ENCODE peak calls at places on chromosomes 7 and 10, in seven cellular contexts. One of them, this sample, is unnamed.

GRCh38 chr10:14648936-14649335 is 125.8 kb downstream of the FAM107B start:
- DNase-seq in right lobe of liver: no peak
- DNase-seq in stimulated activated CD8-positive, alpha-beta memory T cell treated with anti-CD3 and anti-CD28 coated beads, Interleukin-12 subunit alpha, Interleukin-12 subunit beta, amount 100 ng/mL, for 1 hour: no peak
- DNase-seq in astrocyte of the spinal cord: no peak
- DNase-seq in germinal center: no peak
- DNase-seq in GM04503: no peak
- DNase-seq in activated naive CD4-positive, alpha-beta T cell treated with anti-CD3 and anti-CD28 coated beads, Interleukin-2, amount 10 ng/mL, durations not matched to agents 7 days and 5 days: no peak
- DNase-seq in this sample: no peak

GRCh38 chr7:115300228-115300870 is 378.5 kb downstream of the MDFIC start:
- DNase-seq in stimulated activated CD8-positive, alpha-beta memory T cell treated with anti-CD3 and anti-CD28 coated beads, Interleukin-12 subunit alpha, Interleukin-12 subunit beta, amount 100 ng/mL, for 1 hour: no peak
- DNase-seq in GM04503: peak
- DNase-seq in right lobe of liver: no peak
- DNase-seq in germinal center: no peak
- DNase-seq in astrocyte of the spinal cord: no peak
- DNase-seq in activated naive CD4-positive, alpha-beta T cell treated with anti-CD3 and anti-CD28 coated beads, Interleukin-2, amount 10 ng/mL, durations not matched to agents 7 days and 5 days: no peak
- DNase-seq in this sample: peak

GRCh38 chr10:72525277-72525676 is 100.6 kb downstream of the MICU1 start:
- DNase-seq in astrocyte of the spinal cord: no peak
- DNase-seq in germinal center: no peak
- DNase-seq in activated naive CD4-positive, alpha-beta T cell treated with anti-CD3 and anti-CD28 coated beads, Interleukin-2, amount 10 ng/mL, durations not matched to agents 7 days and 5 days: no peak
- DNase-seq in right lobe of liver: no peak
- DNase-seq in GM04503: no peak
- DNase-seq in stimulated activated CD8-positive, alpha-beta memory T cell treated with anti-CD3 and anti-CD28 coated beads, Interleukin-12 subunit alpha, Interleukin-12 subunit beta, amount 100 ng/mL, for 1 hour: no peak
- DNase-seq in this sample: no peak

GRCh38 chr10:59905735-59906416 is 480 bp downstream of the CCDC6 start:
- DNase-seq in astrocyte of the spinal cord: no peak
- DNase-seq in activated naive CD4-positive, alpha-beta T cell treated with anti-CD3 and anti-CD28 coated beads, Interleukin-2, amount 10 ng/mL, durations not matched to agents 7 days and 5 days: peak
- DNase-seq in right lobe of liver: peak
- DNase-seq in stimulated activated CD8-positive, alpha-beta memory T cell treated with anti-CD3 and anti-CD28 coated beads, Interleukin-12 subunit alpha, Interleukin-12 subunit beta, amount 100 ng/mL, for 1 hour: no peak
- DNase-seq in germinal center: peak
- DNase-seq in GM04503: no peak
- DNase-seq in this sample: no peak

GRCh38 chr7:34453150-34453549 is 204.9 kb upstream of the NPSR1 start:
- DNase-seq in GM04503: peak
- DNase-seq in astrocyte of the spinal cord: peak
- DNase-seq in stimulated activated CD8-positive, alpha-beta memory T cell treated with anti-CD3 and anti-CD28 coated beads, Interleukin-12 subunit alpha, Interleukin-12 subunit beta, amount 100 ng/mL, for 1 hour: no peak
- DNase-seq in right lobe of liver: no peak
- DNase-seq in germinal center: no peak
- DNase-seq in activated naive CD4-positive, alpha-beta T cell treated with anti-CD3 and anti-CD28 coated beads, Interleukin-2, amount 10 ng/mL, durations not matched to agents 7 days and 5 days: no peak
- DNase-seq in this sample: no peak

GRCh38 chr7:46855851-46856250 is 726.1 kb downstream of the TNS3 start:
- DNase-seq in activated naive CD4-positive, alpha-beta T cell treated with anti-CD3 and anti-CD28 coated beads, Interleukin-2, amount 10 ng/mL, durations not matched to agents 7 days and 5 days: no peak
- DNase-seq in astrocyte of the spinal cord: no peak
- DNase-seq in right lobe of liver: no peak
- DNase-seq in germinal center: no peak
- DNase-seq in GM04503: no peak
- DNase-seq in stimulated activated CD8-positive, alpha-beta memory T cell treated with anti-CD3 and anti-CD28 coated beads, Interleukin-12 subunit alpha, Interleukin-12 subunit beta, amount 100 ng/mL, for 1 hour: no peak
- DNase-seq in this sample: no peak

GRCh38 chr10:119309423-119309770 is 102.0 kb downstream of the GRK5 start:
- DNase-seq in GM04503: no peak
- DNase-seq in astrocyte of the spinal cord: no peak
- DNase-seq in stimulated activated CD8-positive, alpha-beta memory T cell treated with anti-CD3 and anti-CD28 coated beads, Interleukin-12 subunit alpha, Interleukin-12 subunit beta, amount 100 ng/mL, for 1 hour: no peak
- DNase-seq in germinal center: peak
- DNase-seq in activated naive CD4-positive, alpha-beta T cell treated with anti-CD3 and anti-CD28 coated beads, Interleukin-2, amount 10 ng/mL, durations not matched to agents 7 days and 5 days: no peak
- DNase-seq in right lobe of liver: no peak
- DNase-seq in this sample: no peak

GRCh38 chr7:25359471-25360059 is 131.3 kb upstream of the NPVF start:
- DNase-seq in activated naive CD4-positive, alpha-beta T cell treated with anti-CD3 and anti-CD28 coated beads, Interleukin-2, amount 10 ng/mL, durations not matched to agents 7 days and 5 days: no peak
- DNase-seq in astrocyte of the spinal cord: peak
- DNase-seq in germinal center: no peak
- DNase-seq in right lobe of liver: no peak
- DNase-seq in stimulated activated CD8-positive, alpha-beta memory T cell treated with anti-CD3 and anti-CD28 coated beads, Interleukin-12 subunit alpha, Interleukin-12 subunit beta, amount 100 ng/mL, for 1 hour: no peak
- DNase-seq in GM04503: no peak
- DNase-seq in this sample: no peak

GRCh38 chr10:83253272-83253671 is 886.0 kb upstream of the GHITM start:
- DNase-seq in astrocyte of the spinal cord: no peak
- DNase-seq in GM04503: no peak
- DNase-seq in germinal center: no peak
- DNase-seq in right lobe of liver: no peak
- DNase-seq in activated naive CD4-positive, alpha-beta T cell treated with anti-CD3 and anti-CD28 coated beads, Interleukin-2, amount 10 ng/mL, durations not matched to agents 7 days and 5 days: no peak
- DNase-seq in stimulated activated CD8-positive, alpha-beta memory T cell treated with anti-CD3 and anti-CD28 coated beads, Interleukin-12 subunit alpha, Interleukin-12 subunit beta, amount 100 ng/mL, for 1 hour: no peak
- DNase-seq in this sample: no peak

GRCh38 chr7:141709749-141710148 is 1.6 kb downstream of the WEE2 start:
- DNase-seq in right lobe of liver: no peak
- DNase-seq in activated naive CD4-positive, alpha-beta T cell treated with anti-CD3 and anti-CD28 coated beads, Interleukin-2, amount 10 ng/mL, durations not matched to agents 7 days and 5 days: no peak
- DNase-seq in GM04503: no peak
- DNase-seq in astrocyte of the spinal cord: no peak
- DNase-seq in germinal center: no peak
- DNase-seq in stimulated activated CD8-positive, alpha-beta memory T cell treated with anti-CD3 and anti-CD28 coated beads, Interleukin-12 subunit alpha, Interleukin-12 subunit beta, amount 100 ng/mL, for 1 hour: no peak
- DNase-seq in this sample: no peak

GRCh38 chr7:30761214-30762156 is 9.6 kb downstream of the INMT start:
- DNase-seq in germinal center: no peak
- DNase-seq in stimulated activated CD8-positive, alpha-beta memory T cell treated with anti-CD3 and anti-CD28 coated beads, Interleukin-12 subunit alpha, Interleukin-12 subunit beta, amount 100 ng/mL, for 1 hour: no peak
- DNase-seq in GM04503: no peak
- DNase-seq in right lobe of liver: no peak
- DNase-seq in activated naive CD4-positive, alpha-beta T cell treated with anti-CD3 and anti-CD28 coated beads, Interleukin-2, amount 10 ng/mL, durations not matched to agents 7 days and 5 days: no peak
- DNase-seq in astrocyte of the spinal cord: no peak
- DNase-seq in this sample: no peak

GRCh38 chr7:117892821-117893220 is 19.6 kb upstream of the CTTNBP2 start:
- DNase-seq in stimulated activated CD8-positive, alpha-beta memory T cell treated with anti-CD3 and anti-CD28 coated beads, Interleukin-12 subunit alpha, Interleukin-12 subunit beta, amount 100 ng/mL, for 1 hour: no peak
- DNase-seq in astrocyte of the spinal cord: no peak
- DNase-seq in GM04503: no peak
- DNase-seq in germinal center: no peak
- DNase-seq in activated naive CD4-positive, alpha-beta T cell treated with anti-CD3 and anti-CD28 coated beads, Interleukin-2, amount 10 ng/mL, durations not matched to agents 7 days and 5 days: no peak
- DNase-seq in right lobe of liver: no peak
- DNase-seq in this sample: no peak

GRCh38 chr10:112775892-112776679 is 174.0 kb upstream of the TCF7L2 start:
- DNase-seq in stimulated activated CD8-positive, alpha-beta memory T cell treated with anti-CD3 and anti-CD28 coated beads, Interleukin-12 subunit alpha, Interleukin-12 subunit beta, amount 100 ng/mL, for 1 hour: no peak
- DNase-seq in germinal center: no peak
- DNase-seq in GM04503: no peak
- DNase-seq in right lobe of liver: no peak
- DNase-seq in astrocyte of the spinal cord: no peak
- DNase-seq in activated naive CD4-positive, alpha-beta T cell treated with anti-CD3 and anti-CD28 coated beads, Interleukin-2, amount 10 ng/mL, durations not matched to agents 7 days and 5 days: no peak
- DNase-seq in this sample: no peak

GRCh38 chr7:74187915-74188675 is 13.9 kb downstream of the EIF4H start:
- DNase-seq in stimulated activated CD8-positive, alpha-beta memory T cell treated with anti-CD3 and anti-CD28 coated beads, Interleukin-12 subunit alpha, Interleukin-12 subunit beta, amount 100 ng/mL, for 1 hour: no peak
- DNase-seq in activated naive CD4-positive, alpha-beta T cell treated with anti-CD3 and anti-CD28 coated beads, Interleukin-2, amount 10 ng/mL, durations not matched to agents 7 days and 5 days: no peak
- DNase-seq in germinal center: no peak
- DNase-seq in astrocyte of the spinal cord: peak
- DNase-seq in GM04503: peak
- DNase-seq in right lobe of liver: no peak
- DNase-seq in this sample: no peak

GRCh38 chr7:134887523-134887922 is 98.8 kb upstream of the AGBL3 start:
- DNase-seq in GM04503: no peak
- DNase-seq in activated naive CD4-positive, alpha-beta T cell treated with anti-CD3 and anti-CD28 coated beads, Interleukin-2, amount 10 ng/mL, durations not matched to agents 7 days and 5 days: no peak
- DNase-seq in astrocyte of the spinal cord: no peak
- DNase-seq in right lobe of liver: no peak
- DNase-seq in germinal center: no peak
- DNase-seq in stimulated activated CD8-positive, alpha-beta memory T cell treated with anti-CD3 and anti-CD28 coated beads, Interleukin-12 subunit alpha, Interleukin-12 subunit beta, amount 100 ng/mL, for 1 hour: no peak
- DNase-seq in this sample: no peak

GRCh38 chr10:4501306-4501705 is 324.7 kb upstream of the AKR1E2 start:
- DNase-seq in GM04503: no peak
- DNase-seq in right lobe of liver: no peak
- DNase-seq in germinal center: no peak
- DNase-seq in activated naive CD4-positive, alpha-beta T cell treated with anti-CD3 and anti-CD28 coated beads, Interleukin-2, amount 10 ng/mL, durations not matched to agents 7 days and 5 days: no peak
- DNase-seq in astrocyte of the spinal cord: peak
- DNase-seq in stimulated activated CD8-positive, alpha-beta memory T cell treated with anti-CD3 and anti-CD28 coated beads, Interleukin-12 subunit alpha, Interleukin-12 subunit beta, amount 100 ng/mL, for 1 hour: no peak
- DNase-seq in this sample: no peak

GRCh38 chr10:119409906-119410305 is 132.6 kb downstream of the RGS10 start:
- DNase-seq in astrocyte of the spinal cord: peak
- DNase-seq in right lobe of liver: peak
- DNase-seq in germinal center: no peak
- DNase-seq in stimulated activated CD8-positive, alpha-beta memory T cell treated with anti-CD3 and anti-CD28 coated beads, Interleukin-12 subunit alpha, Interleukin-12 subunit beta, amount 100 ng/mL, for 1 hour: no peak
- DNase-seq in GM04503: no peak
- DNase-seq in activated naive CD4-positive, alpha-beta T cell treated with anti-CD3 and anti-CD28 coated beads, Interleukin-2, amount 10 ng/mL, durations not matched to agents 7 days and 5 days: no peak
- DNase-seq in this sample: peak

GRCh38 chr10:84264611-84265141 is 19.8 kb downstream of the RGR start:
- DNase-seq in germinal center: peak
- DNase-seq in activated naive CD4-positive, alpha-beta T cell treated with anti-CD3 and anti-CD28 coated beads, Interleukin-2, amount 10 ng/mL, durations not matched to agents 7 days and 5 days: peak
- DNase-seq in right lobe of liver: peak
- DNase-seq in astrocyte of the spinal cord: peak
- DNase-seq in GM04503: no peak
- DNase-seq in stimulated activated CD8-positive, alpha-beta memory T cell treated with anti-CD3 and anti-CD28 coated beads, Interleukin-12 subunit alpha, Interleukin-12 subunit beta, amount 100 ng/mL, for 1 hour: peak
- DNase-seq in this sample: peak

GRCh38 chr10:109214916-109215740 is 708.2 kb downstream of the XPNPEP1 start:
- DNase-seq in astrocyte of the spinal cord: no peak
- DNase-seq in stimulated activated CD8-positive, alpha-beta memory T cell treated with anti-CD3 and anti-CD28 coated beads, Interleukin-12 subunit alpha, Interleukin-12 subunit beta, amount 100 ng/mL, for 1 hour: no peak
- DNase-seq in right lobe of liver: no peak
- DNase-seq in germinal center: no peak
- DNase-seq in GM04503: no peak
- DNase-seq in activated naive CD4-positive, alpha-beta T cell treated with anti-CD3 and anti-CD28 coated beads, Interleukin-2, amount 10 ng/mL, durations not matched to agents 7 days and 5 days: no peak
- DNase-seq in this sample: no peak

GRCh38 chr10:46223064-46223480 is 63.7 kb upstream of the ANTXRL start:
- DNase-seq in stimulated activated CD8-positive, alpha-beta memory T cell treated with anti-CD3 and anti-CD28 coated beads, Interleukin-12 subunit alpha, Interleukin-12 subunit beta, amount 100 ng/mL, for 1 hour: no peak
- DNase-seq in GM04503: no peak
- DNase-seq in right lobe of liver: no peak
- DNase-seq in astrocyte of the spinal cord: no peak
- DNase-seq in germinal center: no peak
- DNase-seq in activated naive CD4-positive, alpha-beta T cell treated with anti-CD3 and anti-CD28 coated beads, Interleukin-2, amount 10 ng/mL, durations not matched to agents 7 days and 5 days: peak
- DNase-seq in this sample: no peak

GRCh38 chr7:18357691-18358090 is 137.9 kb upstream of the HDAC9 start:
- DNase-seq in astrocyte of the spinal cord: no peak
- DNase-seq in stimulated activated CD8-positive, alpha-beta memory T cell treated with anti-CD3 and anti-CD28 coated beads, Interleukin-12 subunit alpha, Interleukin-12 subunit beta, amount 100 ng/mL, for 1 hour: no peak
- DNase-seq in activated naive CD4-positive, alpha-beta T cell treated with anti-CD3 and anti-CD28 coated beads, Interleukin-2, amount 10 ng/mL, durations not matched to agents 7 days and 5 days: no peak
- DNase-seq in GM04503: no peak
- DNase-seq in right lobe of liver: no peak
- DNase-seq in germinal center: peak
- DNase-seq in this sample: no peak

GRCh38 chr7:38185938-38186337 is 7.9 kb downstream of the STARD3NL start:
- DNase-seq in right lobe of liver: no peak
- DNase-seq in stimulated activated CD8-positive, alpha-beta memory T cell treated with anti-CD3 and anti-CD28 coated beads, Interleukin-12 subunit alpha, Interleukin-12 subunit beta, amount 100 ng/mL, for 1 hour: no peak
- DNase-seq in astrocyte of the spinal cord: no peak
- DNase-seq in GM04503: no peak
- DNase-seq in activated naive CD4-positive, alpha-beta T cell treated with anti-CD3 and anti-CD28 coated beads, Interleukin-2, amount 10 ng/mL, durations not matched to agents 7 days and 5 days: no peak
- DNase-seq in germinal center: no peak
- DNase-seq in this sample: no peak

GRCh38 chr10:132064082-132064755 is 1.5 kb upstream of the JAKMIP3 start:
- DNase-seq in GM04503: no peak
- DNase-seq in germinal center: no peak
- DNase-seq in astrocyte of the spinal cord: no peak
- DNase-seq in activated naive CD4-positive, alpha-beta T cell treated with anti-CD3 and anti-CD28 coated beads, Interleukin-2, amount 10 ng/mL, durations not matched to agents 7 days and 5 days: no peak
- DNase-seq in right lobe of liver: no peak
- DNase-seq in stimulated activated CD8-positive, alpha-beta memory T cell treated with anti-CD3 and anti-CD28 coated beads, Interleukin-12 subunit alpha, Interleukin-12 subunit beta, amount 100 ng/mL, for 1 hour: no peak
- DNase-seq in this sample: no peak

GRCh38 chr7:36396150-36396549 is 6.5 kb downstream of the ANLN start:
- DNase-seq in right lobe of liver: no peak
- DNase-seq in stimulated activated CD8-positive, alpha-beta memory T cell treated with anti-CD3 and anti-CD28 coated beads, Interleukin-12 subunit alpha, Interleukin-12 subunit beta, amount 100 ng/mL, for 1 hour: no peak
- DNase-seq in GM04503: no peak
- DNase-seq in astrocyte of the spinal cord: peak
- DNase-seq in germinal center: no peak
- DNase-seq in activated naive CD4-positive, alpha-beta T cell treated with anti-CD3 and anti-CD28 coated beads, Interleukin-2, amount 10 ng/mL, durations not matched to agents 7 days and 5 days: no peak
- DNase-seq in this sample: no peak

GRCh38 chr7:26633557-26633956 is 230.8 kb downstream of the SKAP2 start:
- DNase-seq in activated naive CD4-positive, alpha-beta T cell treated with anti-CD3 and anti-CD28 coated beads, Interleukin-2, amount 10 ng/mL, durations not matched to agents 7 days and 5 days: peak
- DNase-seq in right lobe of liver: no peak
- DNase-seq in stimulated activated CD8-positive, alpha-beta memory T cell treated with anti-CD3 and anti-CD28 coated beads, Interleukin-12 subunit alpha, Interleukin-12 subunit beta, amount 100 ng/mL, for 1 hour: no peak
- DNase-seq in astrocyte of the spinal cord: no peak
- DNase-seq in germinal center: no peak
- DNase-seq in GM04503: no peak
- DNase-seq in this sample: no peak

GRCh38 chr10:99793819-99794218 is 11.4 kb downstream of the ABCC2 start:
- DNase-seq in germinal center: no peak
- DNase-seq in astrocyte of the spinal cord: no peak
- DNase-seq in stimulated activated CD8-positive, alpha-beta memory T cell treated with anti-CD3 and anti-CD28 coated beads, Interleukin-12 subunit alpha, Interleukin-12 subunit beta, amount 100 ng/mL, for 1 hour: no peak
- DNase-seq in activated naive CD4-positive, alpha-beta T cell treated with anti-CD3 and anti-CD28 coated beads, Interleukin-2, amount 10 ng/mL, durations not matched to agents 7 days and 5 days: no peak
- DNase-seq in right lobe of liver: no peak
- DNase-seq in GM04503: no peak
- DNase-seq in this sample: no peak

GRCh38 chr7:158051372-158051760 is 536.3 kb downstream of the PTPRN2 start:
- DNase-seq in stimulated activated CD8-positive, alpha-beta memory T cell treated with anti-CD3 and anti-CD28 coated beads, Interleukin-12 subunit alpha, Interleukin-12 subunit beta, amount 100 ng/mL, for 1 hour: no peak
- DNase-seq in astrocyte of the spinal cord: no peak
- DNase-seq in GM04503: no peak
- DNase-seq in right lobe of liver: no peak
- DNase-seq in germinal center: no peak
- DNase-seq in activated naive CD4-positive, alpha-beta T cell treated with anti-CD3 and anti-CD28 coated beads, Interleukin-2, amount 10 ng/mL, durations not matched to agents 7 days and 5 days: no peak
- DNase-seq in this sample: no peak

GRCh38 chr10:15742102-15742501 is 22.4 kb upstream of the ITGA8 start:
- DNase-seq in GM04503: no peak
- DNase-seq in right lobe of liver: no peak
- DNase-seq in astrocyte of the spinal cord: no peak
- DNase-seq in stimulated activated CD8-positive, alpha-beta memory T cell treated with anti-CD3 and anti-CD28 coated beads, Interleukin-12 subunit alpha, Interleukin-12 subunit beta, amount 100 ng/mL, for 1 hour: no peak
- DNase-seq in germinal center: no peak
- DNase-seq in activated naive CD4-positive, alpha-beta T cell treated with anti-CD3 and anti-CD28 coated beads, Interleukin-2, amount 10 ng/mL, durations not matched to agents 7 days and 5 days: no peak
- DNase-seq in this sample: no peak

GRCh38 chr10:377228-377627 is 242.0 kb downstream of the ZMYND11 start:
- DNase-seq in activated naive CD4-positive, alpha-beta T cell treated with anti-CD3 and anti-CD28 coated beads, Interleukin-2, amount 10 ng/mL, durations not matched to agents 7 days and 5 days: no peak
- DNase-seq in astrocyte of the spinal cord: no peak
- DNase-seq in GM04503: no peak
- DNase-seq in stimulated activated CD8-positive, alpha-beta memory T cell treated with anti-CD3 and anti-CD28 coated beads, Interleukin-12 subunit alpha, Interleukin-12 subunit beta, amount 100 ng/mL, for 1 hour: no peak
- DNase-seq in right lobe of liver: no peak
- DNase-seq in germinal center: no peak
- DNase-seq in this sample: no peak

GRCh38 chr7:151248191-151249033 is at the start of gene SMARCD3:
- DNase-seq in astrocyte of the spinal cord: peak
- DNase-seq in activated naive CD4-positive, alpha-beta T cell treated with anti-CD3 and anti-CD28 coated beads, Interleukin-2, amount 10 ng/mL, durations not matched to agents 7 days and 5 days: peak
- DNase-seq in stimulated activated CD8-positive, alpha-beta memory T cell treated with anti-CD3 and anti-CD28 coated beads, Interleukin-12 subunit alpha, Interleukin-12 subunit beta, amount 100 ng/mL, for 1 hour: no peak
- DNase-seq in germinal center: no peak
- DNase-seq in GM04503: no peak
- DNase-seq in right lobe of liver: peak
- DNase-seq in this sample: no peak

This sample was measured in AG04450.